ENCODE peak calls at places on chromosomes 5 and 9, in eight cellular contexts. One of them, this sample, is unnamed.

GRCh38 chr5:28254846-28255245 is 1216.5 kb upstream of the CDH9 start:
- DNase-seq in PC-9: no peak
- DNase-seq in nephron progenitor cell: no peak
- DNase-seq in GM12864: no peak
- DNase-seq in HFF-Myc: no peak
- DNase-seq in K562: no peak
- DNase-seq in uterus: no peak
- DNase-seq in Calu3: no peak
- DNase-seq in this sample: no peak

GRCh38 chr9:125085703-125086477 is 57.4 kb downstream of the SCAI start:
- DNase-seq in PC-9: no peak
- DNase-seq in nephron progenitor cell: no peak
- DNase-seq in GM12864: no peak
- DNase-seq in HFF-Myc: no peak
- DNase-seq in K562: peak
- DNase-seq in uterus: no peak
- DNase-seq in Calu3: no peak
- DNase-seq in this sample: no peak

GRCh38 chr5:115243412-115243811 is 19.3 kb downstream of the PGGT1B start:
- DNase-seq in PC-9: peak
- DNase-seq in nephron progenitor cell: no peak
- DNase-seq in GM12864: no peak
- DNase-seq in HFF-Myc: no peak
- DNase-seq in K562: no peak
- DNase-seq in uterus: no peak
- DNase-seq in Calu3: no peak
- DNase-seq in this sample: peak

GRCh38 chr5:109921735-109922395 is 232.1 kb downstream of the MAN2A1 start:
- DNase-seq in PC-9: no peak
- DNase-seq in nephron progenitor cell: no peak
- DNase-seq in GM12864: no peak
- DNase-seq in HFF-Myc: no peak
- DNase-seq in K562: no peak
- DNase-seq in uterus: no peak
- DNase-seq in Calu3: no peak
- DNase-seq in this sample: no peak

GRCh38 chr5:1409386-1410110 is 35.7 kb downstream of the SLC6A3 start:
- DNase-seq in PC-9: no peak
- DNase-seq in nephron progenitor cell: peak
- DNase-seq in GM12864: no peak
- DNase-seq in HFF-Myc: peak
- DNase-seq in K562: peak
- DNase-seq in uterus: no peak
- DNase-seq in Calu3: peak
- DNase-seq in this sample: peak

GRCh38 chr9:93587651-93588347 is 11.4 kb downstream of the PHF2 start:
- DNase-seq in PC-9: no peak
- DNase-seq in nephron progenitor cell: no peak
- DNase-seq in GM12864: no peak
- DNase-seq in HFF-Myc: no peak
- DNase-seq in K562: peak
- DNase-seq in uterus: no peak
- DNase-seq in Calu3: no peak
- DNase-seq in this sample: no peak

GRCh38 chr5:151023047-151023615 is 2.7 kb downstream of the GPX3 start:
- DNase-seq in PC-9: peak
- DNase-seq in nephron progenitor cell: no peak
- DNase-seq in GM12864: no peak
- DNase-seq in HFF-Myc: no peak
- DNase-seq in K562: peak
- DNase-seq in uterus: peak
- DNase-seq in Calu3: no peak
- DNase-seq in this sample: no peak

GRCh38 chr9:114616684-114617520 is 5.8 kb downstream of the TMEM268 start:
- DNase-seq in PC-9: no peak
- DNase-seq in nephron progenitor cell: no peak
- DNase-seq in GM12864: no peak
- DNase-seq in HFF-Myc: no peak
- DNase-seq in K562: peak
- DNase-seq in uterus: no peak
- DNase-seq in Calu3: no peak
- DNase-seq in this sample: peak

GRCh38 chr5:113434889-113435288 is at the start of gene TSSK1B:
- DNase-seq in PC-9: no peak
- DNase-seq in nephron progenitor cell: no peak
- DNase-seq in GM12864: no peak
- DNase-seq in HFF-Myc: no peak
- DNase-seq in K562: no peak
- DNase-seq in uterus: no peak
- DNase-seq in Calu3: no peak
- DNase-seq in this sample: no peak

DNA sequence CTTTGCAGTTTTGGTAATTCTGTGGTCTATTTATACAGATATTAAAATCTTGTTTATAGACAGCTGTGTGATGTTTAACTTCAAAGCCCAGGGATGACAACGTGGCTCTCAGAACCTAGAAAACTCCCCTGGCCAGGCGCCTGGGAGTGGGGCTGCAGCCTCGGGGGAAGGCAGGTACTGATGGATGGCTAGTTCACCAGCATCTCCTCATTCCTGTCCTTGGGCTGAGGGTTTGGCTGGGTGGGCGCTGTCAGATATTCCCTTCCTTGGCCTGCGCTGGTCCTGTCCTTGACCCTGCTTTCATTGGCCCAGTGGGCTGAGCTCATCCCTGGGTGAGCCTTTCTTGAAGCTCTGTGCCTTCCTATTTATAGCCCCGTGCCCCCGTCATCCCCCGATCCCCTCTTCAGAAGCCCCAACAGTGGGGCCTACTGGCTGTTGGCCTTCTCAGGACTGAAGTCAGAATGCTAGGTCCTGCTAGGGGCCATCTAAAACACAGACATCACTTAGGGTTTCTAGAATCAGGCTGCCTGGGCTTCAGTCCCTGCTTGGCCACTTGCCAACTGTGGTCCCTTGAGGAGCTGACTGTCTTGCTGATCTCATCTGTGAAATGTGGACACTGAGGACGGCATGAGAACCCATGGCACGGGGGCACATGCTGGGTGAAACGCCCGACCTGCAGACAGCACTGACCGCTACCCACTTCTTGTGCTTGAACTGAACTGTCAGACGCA is 20.9 kb downstream of the SH3GLB2 start:
- DNase-seq in PC-9: no peak
- DNase-seq in nephron progenitor cell: no peak
- DNase-seq in GM12864: no peak
- DNase-seq in HFF-Myc: no peak
- DNase-seq in K562: peak
- DNase-seq in uterus: peak
- DNase-seq in Calu3: no peak
- DNase-seq in this sample: no peak
- TF ChIP-seq CTCF in PC-9: peak
- TF ChIP-seq CTCF in nephron progenitor cell: peak
- TF ChIP-seq CTCF in GM12864: no peak
- TF ChIP-seq CTCF in HFF-Myc: no peak
- TF ChIP-seq CTCF in K562: no peak
- TF ChIP-seq CTCF in uterus: no peak
- TF ChIP-seq CTCF in Calu3: no peak
- TF ChIP-seq CTCF in this sample: no peak

GRCh38 chr9:88587182-88587581 is 52.2 kb downstream of the NXNL2 start:
- DNase-seq in PC-9: no peak
- DNase-seq in nephron progenitor cell: no peak
- DNase-seq in GM12864: no peak
- DNase-seq in HFF-Myc: no peak
- DNase-seq in K562: no peak
- DNase-seq in uterus: no peak
- DNase-seq in Calu3: peak
- DNase-seq in this sample: no peak

GRCh38 chr9:88593537-88594185 is 58.7 kb downstream of the NXNL2 start:
- DNase-seq in PC-9: no peak
- DNase-seq in nephron progenitor cell: peak
- DNase-seq in GM12864: peak
- DNase-seq in HFF-Myc: no peak
- DNase-seq in K562: peak
- DNase-seq in uterus: peak
- DNase-seq in Calu3: peak
- DNase-seq in this sample: peak

GRCh38 chr9:88587885-88588628 is 53.1 kb downstream of the NXNL2 start:
- DNase-seq in PC-9: no peak
- DNase-seq in nephron progenitor cell: no peak
- DNase-seq in GM12864: no peak
- DNase-seq in HFF-Myc: no peak
- DNase-seq in K562: no peak
- DNase-seq in uterus: no peak
- DNase-seq in Calu3: no peak
- DNase-seq in this sample: no peak

GRCh38 chr9:88589656-88590055 is 54.7 kb downstream of the NXNL2 start:
- DNase-seq in PC-9: no peak
- DNase-seq in nephron progenitor cell: no peak
- DNase-seq in GM12864: no peak
- DNase-seq in HFF-Myc: no peak
- DNase-seq in K562: no peak
- DNase-seq in uterus: no peak
- DNase-seq in Calu3: no peak
- DNase-seq in this sample: no peak

GRCh38 chr9:88590558-88591146 is 55.7 kb downstream of the NXNL2 start:
- DNase-seq in PC-9: no peak
- DNase-seq in nephron progenitor cell: no peak
- DNase-seq in GM12864: no peak
- DNase-seq in HFF-Myc: no peak
- DNase-seq in K562: peak
- DNase-seq in uterus: no peak
- DNase-seq in Calu3: no peak
- DNase-seq in this sample: no peak
- TF ChIP-seq CTCF in PC-9: no peak
- TF ChIP-seq CTCF in nephron progenitor cell: no peak
- TF ChIP-seq CTCF in GM12864: peak
- TF ChIP-seq CTCF in HFF-Myc: no peak
- TF ChIP-seq CTCF in K562: peak
- TF ChIP-seq CTCF in uterus: no peak
- TF ChIP-seq CTCF in Calu3: no peak
- TF ChIP-seq CTCF in this sample: peak

GRCh38 chr9:22005700-22006605 is 3.2 kb downstream of the CDKN2B start:
- DNase-seq in PC-9: no peak
- DNase-seq in nephron progenitor cell: peak
- DNase-seq in GM12864: no peak
- DNase-seq in HFF-Myc: no peak
- DNase-seq in K562: no peak
- DNase-seq in uterus: no peak
- DNase-seq in Calu3: no peak
- DNase-seq in this sample: no peak
- TF ChIP-seq CTCF in PC-9: no peak
- TF ChIP-seq CTCF in nephron progenitor cell: no peak
- TF ChIP-seq CTCF in GM12864: no peak
- TF ChIP-seq CTCF in HFF-Myc: no peak
- TF ChIP-seq CTCF in K562: no peak
- TF ChIP-seq CTCF in uterus: no peak
- TF ChIP-seq CTCF in Calu3: no peak
- TF ChIP-seq CTCF in this sample: no peak

GRCh38 chr9:134135343-134136116 is at the start of gene WDR5:
- DNase-seq in PC-9: peak
- DNase-seq in nephron progenitor cell: peak
- DNase-seq in GM12864: peak
- DNase-seq in HFF-Myc: peak
- DNase-seq in K562: peak
- DNase-seq in uterus: peak
- DNase-seq in Calu3: peak
- DNase-seq in this sample: peak
- TF ChIP-seq CTCF in PC-9: peak
- TF ChIP-seq CTCF in nephron progenitor cell: no peak
- TF ChIP-seq CTCF in GM12864: no peak
- TF ChIP-seq CTCF in HFF-Myc: peak
- TF ChIP-seq CTCF in K562: no peak
- TF ChIP-seq CTCF in uterus: peak
- TF ChIP-seq CTCF in Calu3: no peak
- TF ChIP-seq CTCF in this sample: peak

GRCh38 chr5:135019314-135019713 is 14.7 kb downstream of the PITX1 start:
- DNase-seq in PC-9: no peak
- DNase-seq in nephron progenitor cell: no peak
- DNase-seq in GM12864: no peak
- DNase-seq in HFF-Myc: no peak
- DNase-seq in K562: peak
- DNase-seq in uterus: no peak
- DNase-seq in Calu3: no peak
- DNase-seq in this sample: no peak

GRCh38 chr5:135015942-135016341 is 18.1 kb downstream of the PITX1 start:
- DNase-seq in PC-9: no peak
- DNase-seq in nephron progenitor cell: no peak
- DNase-seq in GM12864: no peak
- DNase-seq in HFF-Myc: no peak
- DNase-seq in K562: no peak
- DNase-seq in uterus: no peak
- DNase-seq in Calu3: no peak
- DNase-seq in this sample: no peak

GRCh38 chr5:135016926-135017325 is 17.1 kb downstream of the PITX1 start:
- DNase-seq in PC-9: no peak
- DNase-seq in nephron progenitor cell: no peak
- DNase-seq in GM12864: no peak
- DNase-seq in HFF-Myc: no peak
- DNase-seq in K562: no peak
- DNase-seq in uterus: peak
- DNase-seq in Calu3: no peak
- DNase-seq in this sample: no peak

GRCh38 chr5:135018457-135018856 is 15.6 kb downstream of the PITX1 start:
- DNase-seq in PC-9: no peak
- DNase-seq in nephron progenitor cell: no peak
- DNase-seq in GM12864: no peak
- DNase-seq in HFF-Myc: no peak
- DNase-seq in K562: no peak
- DNase-seq in uterus: no peak
- DNase-seq in Calu3: no peak
- DNase-seq in this sample: no peak

DNA sequence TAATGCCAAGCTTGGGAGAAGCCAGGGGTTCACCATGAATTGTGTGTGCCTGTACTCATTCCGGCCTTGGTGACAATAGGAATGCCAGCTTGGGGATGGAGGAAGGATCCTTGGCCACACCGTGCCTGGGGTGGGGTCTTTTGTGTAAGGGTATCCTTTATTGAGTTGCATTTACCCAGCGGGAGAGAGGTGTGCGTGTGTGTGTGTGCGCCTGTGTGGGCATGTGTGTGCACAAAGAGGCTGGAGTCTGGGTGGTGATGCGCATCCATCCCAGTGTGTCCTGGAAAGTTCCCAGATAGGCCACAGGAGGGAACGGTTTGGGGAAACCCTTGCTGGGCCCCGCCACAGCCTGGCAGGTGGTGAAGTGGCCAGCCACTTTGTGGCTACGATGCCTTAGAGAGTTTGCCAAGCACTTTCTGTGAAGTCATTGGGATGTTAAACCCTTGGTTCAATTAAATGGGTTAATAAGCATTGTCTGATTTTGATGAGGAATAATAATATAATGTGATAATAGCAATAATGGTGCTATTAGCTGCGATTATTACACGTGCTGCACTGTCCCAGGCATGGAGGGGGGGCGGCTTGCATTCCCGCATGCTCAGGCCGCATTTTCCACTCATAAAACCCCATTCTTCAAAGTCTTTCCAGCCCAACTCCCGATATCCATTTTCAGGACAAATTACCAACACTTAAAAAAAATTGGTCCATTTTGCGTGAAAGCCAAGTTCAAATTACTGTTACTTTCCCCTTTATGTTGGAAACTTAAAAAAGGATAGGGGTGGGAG is 13.7 kb downstream of the PITX1 start:
- DNase-seq in PC-9: no peak
- DNase-seq in nephron progenitor cell: no peak
- DNase-seq in GM12864: no peak
- DNase-seq in HFF-Myc: no peak
- DNase-seq in K562: no peak
- DNase-seq in uterus: no peak
- DNase-seq in Calu3: no peak
- DNase-seq in this sample: no peak
- TF ChIP-seq CTCF in PC-9: no peak
- TF ChIP-seq CTCF in nephron progenitor cell: no peak
- TF ChIP-seq CTCF in GM12864: no peak
- TF ChIP-seq CTCF in HFF-Myc: no peak
- TF ChIP-seq CTCF in K562: no peak
- TF ChIP-seq CTCF in uterus: no peak
- TF ChIP-seq CTCF in Calu3: no peak
- TF ChIP-seq CTCF in this sample: no peak